ENCODE peak calls at places on chromosomes 4 and X, in four cellular contexts. One of them, this sample, is unnamed.

GRCh38 chr4:55321707-55322264 is 24.3 kb upstream of the SRD5A3 start:
- DNase-seq in stimulated activated CD8-positive, alpha-beta memory T cell treated with anti-CD3 and anti-CD28 coated beads, Interleukin-7, amount 100 ng/mL, for 1 hour: peak; percentile 3
- DNase-seq in NT2/D1: peak; percentile 64
- DNase-seq in astrocyte of the spinal cord: peak; percentile 84
- DNase-seq in this sample: peak; percentile 72

GRCh38 chr4:185933078-185933581 is 121.1 kb upstream of the SORBS2 start:
- DNase-seq in astrocyte of the spinal cord: peak; percentile 93
- DNase-seq in NT2/D1: no peak
- DNase-seq in stimulated activated CD8-positive, alpha-beta memory T cell treated with anti-CD3 and anti-CD28 coated beads, Interleukin-7, amount 100 ng/mL, for 1 hour: no peak
- DNase-seq in this sample: no peak

GRCh38 chr4:112073201-112073600 is 72.1 kb upstream of the FAM241A start:
- DNase-seq in astrocyte of the spinal cord: no peak
- DNase-seq in NT2/D1: no peak
- DNase-seq in stimulated activated CD8-positive, alpha-beta memory T cell treated with anti-CD3 and anti-CD28 coated beads, Interleukin-7, amount 100 ng/mL, for 1 hour: no peak
- DNase-seq in this sample: no peak

GRCh38 chrX:139554367-139554766 is 23.8 kb downstream of the F9 start:
- DNase-seq in astrocyte of the spinal cord: no peak
- DNase-seq in stimulated activated CD8-positive, alpha-beta memory T cell treated with anti-CD3 and anti-CD28 coated beads, Interleukin-7, amount 100 ng/mL, for 1 hour: no peak
- DNase-seq in NT2/D1: no peak
- DNase-seq in this sample: no peak

GRCh38 chr4:2186865-2187172 is 55.1 kb downstream of the HAUS3 start:
- DNase-seq in NT2/D1: no peak
- DNase-seq in stimulated activated CD8-positive, alpha-beta memory T cell treated with anti-CD3 and anti-CD28 coated beads, Interleukin-7, amount 100 ng/mL, for 1 hour: no peak
- DNase-seq in astrocyte of the spinal cord: no peak
- DNase-seq in this sample: no peak

GRCh38 chrX:72312311-72312940 is 6.7 kb upstream of the CITED1 start:
- DNase-seq in astrocyte of the spinal cord: no peak
- DNase-seq in NT2/D1: no peak
- DNase-seq in stimulated activated CD8-positive, alpha-beta memory T cell treated with anti-CD3 and anti-CD28 coated beads, Interleukin-7, amount 100 ng/mL, for 1 hour: no peak
- DNase-seq in this sample: no peak

GRCh38 chr4:89152972-89153371 is 41.6 kb downstream of the TIGD2 start:
- DNase-seq in NT2/D1: no peak
- DNase-seq in astrocyte of the spinal cord: peak; percentile 43
- DNase-seq in stimulated activated CD8-positive, alpha-beta memory T cell treated with anti-CD3 and anti-CD28 coated beads, Interleukin-7, amount 100 ng/mL, for 1 hour: no peak
- DNase-seq in this sample: no peak

GRCh38 chr4:67746797-67747495 is 7.2 kb downstream of the GNRHR start:
- DNase-seq in stimulated activated CD8-positive, alpha-beta memory T cell treated with anti-CD3 and anti-CD28 coated beads, Interleukin-7, amount 100 ng/mL, for 1 hour: no peak
- DNase-seq in astrocyte of the spinal cord: peak; percentile 71
- DNase-seq in NT2/D1: no peak
- DNase-seq in this sample: peak; percentile 58

GRCh38 chr4:121726642-121727268 is 30.0 kb upstream of the ANXA5 start:
- DNase-seq in stimulated activated CD8-positive, alpha-beta memory T cell treated with anti-CD3 and anti-CD28 coated beads, Interleukin-7, amount 100 ng/mL, for 1 hour: no peak
- DNase-seq in astrocyte of the spinal cord: peak; percentile 82
- DNase-seq in NT2/D1: peak; percentile 18
- DNase-seq in this sample: no peak

GRCh38 chr4:3679851-3680311 is 86.3 kb upstream of the ADRA2C start:
- DNase-seq in NT2/D1: no peak
- DNase-seq in astrocyte of the spinal cord: no peak
- DNase-seq in stimulated activated CD8-positive, alpha-beta memory T cell treated with anti-CD3 and anti-CD28 coated beads, Interleukin-7, amount 100 ng/mL, for 1 hour: no peak
- DNase-seq in this sample: no peak

GRCh38 chr4:15182600-15183222 is 180.4 kb downstream of the CPEB2 start:
- DNase-seq in astrocyte of the spinal cord: peak; percentile 49
- DNase-seq in stimulated activated CD8-positive, alpha-beta memory T cell treated with anti-CD3 and anti-CD28 coated beads, Interleukin-7, amount 100 ng/mL, for 1 hour: no peak
- DNase-seq in NT2/D1: no peak
- DNase-seq in this sample: no peak

GRCh38 chr4:128879283-128879682 is 69.8 kb downstream of the JADE1 start:
- DNase-seq in NT2/D1: no peak
- DNase-seq in stimulated activated CD8-positive, alpha-beta memory T cell treated with anti-CD3 and anti-CD28 coated beads, Interleukin-7, amount 100 ng/mL, for 1 hour: no peak
- DNase-seq in astrocyte of the spinal cord: no peak
- DNase-seq in this sample: no peak

GRCh38 chrX:72255864-72256263 is 17.0 kb upstream of the ERCC6L start:
- DNase-seq in astrocyte of the spinal cord: no peak
- DNase-seq in NT2/D1: no peak
- DNase-seq in stimulated activated CD8-positive, alpha-beta memory T cell treated with anti-CD3 and anti-CD28 coated beads, Interleukin-7, amount 100 ng/mL, for 1 hour: no peak
- DNase-seq in this sample: no peak

GRCh38 chr4:53497446-53498069 is 93.7 kb downstream of the LNX1 start:
- DNase-seq in astrocyte of the spinal cord: peak; percentile 44
- DNase-seq in stimulated activated CD8-positive, alpha-beta memory T cell treated with anti-CD3 and anti-CD28 coated beads, Interleukin-7, amount 100 ng/mL, for 1 hour: no peak
- DNase-seq in NT2/D1: no peak
- DNase-seq in this sample: peak; percentile 77

GRCh38 chr4:109303141-109303499 is 662 bp upstream of the COL25A1 start:
- DNase-seq in NT2/D1: no peak
- DNase-seq in stimulated activated CD8-positive, alpha-beta memory T cell treated with anti-CD3 and anti-CD28 coated beads, Interleukin-7, amount 100 ng/mL, for 1 hour: no peak
- DNase-seq in astrocyte of the spinal cord: peak; percentile 24
- DNase-seq in this sample: peak; percentile 39

GRCh38 chr4:82450966-82451755 is 20.8 kb downstream of the ENOPH1 start:
- DNase-seq in stimulated activated CD8-positive, alpha-beta memory T cell treated with anti-CD3 and anti-CD28 coated beads, Interleukin-7, amount 100 ng/mL, for 1 hour: no peak
- DNase-seq in astrocyte of the spinal cord: no peak
- DNase-seq in NT2/D1: no peak
- DNase-seq in this sample: no peak

GRCh38 chr4:172996571-172997216 is 171.9 kb upstream of the GALNT7 start:
- DNase-seq in astrocyte of the spinal cord: peak; percentile 86
- DNase-seq in stimulated activated CD8-positive, alpha-beta memory T cell treated with anti-CD3 and anti-CD28 coated beads, Interleukin-7, amount 100 ng/mL, for 1 hour: no peak
- DNase-seq in NT2/D1: no peak
- DNase-seq in this sample: no peak

GRCh38 chr4:26256016-26256415 is 64.8 kb upstream of the RBPJ start:
- DNase-seq in astrocyte of the spinal cord: peak; percentile 33
- DNase-seq in NT2/D1: no peak
- DNase-seq in stimulated activated CD8-positive, alpha-beta memory T cell treated with anti-CD3 and anti-CD28 coated beads, Interleukin-7, amount 100 ng/mL, for 1 hour: no peak
- DNase-seq in this sample: no peak

GRCh38 chrX:23505531-23506303 is 161.6 kb upstream of the PRDX4 start:
- DNase-seq in NT2/D1: peak; percentile 43
- DNase-seq in astrocyte of the spinal cord: no peak
- DNase-seq in stimulated activated CD8-positive, alpha-beta memory T cell treated with anti-CD3 and anti-CD28 coated beads, Interleukin-7, amount 100 ng/mL, for 1 hour: no peak
- DNase-seq in this sample: peak; percentile 88

GRCh38 chr4:120877021-120877420 is 45.5 kb downstream of the PRDM5 start:
- DNase-seq in NT2/D1: no peak
- DNase-seq in stimulated activated CD8-positive, alpha-beta memory T cell treated with anti-CD3 and anti-CD28 coated beads, Interleukin-7, amount 100 ng/mL, for 1 hour: no peak
- DNase-seq in astrocyte of the spinal cord: no peak
- DNase-seq in this sample: no peak

GRCh38 chrX:68939868-68940267 is 111.0 kb downstream of the EFNB1 start:
- DNase-seq in stimulated activated CD8-positive, alpha-beta memory T cell treated with anti-CD3 and anti-CD28 coated beads, Interleukin-7, amount 100 ng/mL, for 1 hour: no peak
- DNase-seq in astrocyte of the spinal cord: no peak
- DNase-seq in NT2/D1: no peak
- DNase-seq in this sample: no peak

GRCh38 chr4:25535701-25536473 is 119.8 kb upstream of the SLC34A2 start:
- DNase-seq in astrocyte of the spinal cord: no peak
- DNase-seq in NT2/D1: no peak
- DNase-seq in stimulated activated CD8-positive, alpha-beta memory T cell treated with anti-CD3 and anti-CD28 coated beads, Interleukin-7, amount 100 ng/mL, for 1 hour: no peak
- DNase-seq in this sample: no peak

GRCh38 chr4:54232151-54232688 is 3.1 kb downstream of the PDGFRA start:
- DNase-seq in NT2/D1: no peak
- DNase-seq in astrocyte of the spinal cord: peak; percentile 29
- DNase-seq in stimulated activated CD8-positive, alpha-beta memory T cell treated with anti-CD3 and anti-CD28 coated beads, Interleukin-7, amount 100 ng/mL, for 1 hour: no peak
- DNase-seq in this sample: no peak

GRCh38 chrX:1610166-1610565 is 4.7 kb upstream of the ASMT start:
- DNase-seq in astrocyte of the spinal cord: no peak
- DNase-seq in stimulated activated CD8-positive, alpha-beta memory T cell treated with anti-CD3 and anti-CD28 coated beads, Interleukin-7, amount 100 ng/mL, for 1 hour: no peak
- DNase-seq in NT2/D1: no peak
- DNase-seq in this sample: no peak

GRCh38 chr4:31667701-31668100 is 947.5 kb downstream of the PCDH7 start:
- DNase-seq in astrocyte of the spinal cord: no peak
- DNase-seq in NT2/D1: no peak
- DNase-seq in stimulated activated CD8-positive, alpha-beta memory T cell treated with anti-CD3 and anti-CD28 coated beads, Interleukin-7, amount 100 ng/mL, for 1 hour: no peak
- DNase-seq in this sample: no peak

GRCh38 chrX:10158279-10158939 is 1.6 kb downstream of the CLCN4 start:
- DNase-seq in astrocyte of the spinal cord: no peak
- DNase-seq in NT2/D1: no peak
- DNase-seq in stimulated activated CD8-positive, alpha-beta memory T cell treated with anti-CD3 and anti-CD28 coated beads, Interleukin-7, amount 100 ng/mL, for 1 hour: no peak
- DNase-seq in this sample: no peak

GRCh38 chr4:692771-693554 is 4.0 kb upstream of the SLC49A3 start:
- DNase-seq in astrocyte of the spinal cord: no peak
- DNase-seq in stimulated activated CD8-positive, alpha-beta memory T cell treated with anti-CD3 and anti-CD28 coated beads, Interleukin-7, amount 100 ng/mL, for 1 hour: no peak
- DNase-seq in NT2/D1: no peak
- DNase-seq in this sample: peak; percentile 76

GRCh38 chr4:37858877-37859276 is 32.0 kb upstream of the TBC1D1 start:
- DNase-seq in stimulated activated CD8-positive, alpha-beta memory T cell treated with anti-CD3 and anti-CD28 coated beads, Interleukin-7, amount 100 ng/mL, for 1 hour: no peak
- DNase-seq in NT2/D1: no peak
- DNase-seq in astrocyte of the spinal cord: no peak
- DNase-seq in this sample: no peak